ENCODE peak calls at places on chromosomes 11 and 22, in six cellular contexts. T is nephron progenitor cell; R is activated T-helper 1 cell treated with anti-CD3 and anti-CD28 coated beads, Interleukin-2, amount 50 U/mL, for 16 hours; B is aorta; I is WTC11; K is mucosa of gallbladder. E is an unnamed sample.

GRCh38 chr22:26550498-26551033 is 38.3 kb upstream of the TFIP11 start:
- DNase-seq in I (no peak), R (no peak), K (no peak), T (no peak), B (peak), E (no peak)

GRCh38 chr11:45390407-45390806 is 104.3 kb upstream of the SYT13 start:
- DNase-seq in T (no peak), I (no peak), K (no peak), R (no peak), B (peak), E (no peak)

GRCh38 chr11:19244084-19244483 is 3.3 kb upstream of the E2F8 start:
- DNase-seq in T (no peak), B (no peak), I (no peak), R (no peak), K (no peak), E (no peak)

GRCh38 chr11:118625976-118626375 is 18.6 kb downstream of the PHLDB1 start:
- DNase-seq in T (no peak), I (no peak), K (no peak), B (peak), R (no peak), E (no peak)

GRCh38 chr11:43245471-43245870 is 66.3 kb upstream of the API5 start:
- DNase-seq in I (no peak), T (no peak), R (no peak), K (no peak), B (no peak), E (no peak)

GRCh38 chr22:49497266-49497665 is 330.4 kb downstream of the BRD1 start:
- DNase-seq in K (no peak), I (no peak), B (no peak), R (no peak), T (no peak), E (no peak)

GRCh38 chr11:66443602-66444001 is 5.0 kb upstream of the MRPL11 start:
- DNase-seq in R (no peak), K (no peak), B (no peak), I (no peak), T (no peak), E (no peak)

GRCh38 chr11:39810358-39810757 is 1649.1 kb downstream of the LRRC4C start:
- DNase-seq in I (no peak), B (no peak), T (no peak), K (no peak), R (no peak), E (no peak)

GRCh38 chr11:123645576-123645975 is 8.8 kb downstream of the SCN3B start:
- DNase-seq in K (no peak), R (no peak), I (no peak), T (no peak), B (no peak), E (no peak)

E was measured in stimulated activated CD4-positive, alpha-beta T cell treated with anti-CD3 and anti-CD28 coated beads, Interleukin-1b, Interleukin-23, amount 100 ng/mL, for 24 hours.